ENCODE peak calls at places on chromosomes 4 and X, in nine cellular contexts. E is hepatocyte, P is ascending aorta, V is AG10803, O is foreskin keratinocyte, W is ovary, Y is kidney epithelial cell, S is fibroblast of lung, D is D721Med. Z is an unnamed sample.

GRCh38 chr4:31949045-31949444 is 1228.9 kb downstream of the PCDH7 start:
- DNase-seq in P (no peak), S (peak), W (no peak), V (no peak), Y (no peak), E (no peak), O (no peak), D (no peak), Z (no peak)

GRCh38 chrX:8946488-8947050 is 87.4 kb downstream of the FAM9B start:
- DNase-seq in P (no peak), D (no peak), V (peak), S (no peak), W (no peak), O (no peak), Y (no peak), E (no peak), Z (no peak)

GRCh38 chr4:2340272-2341061 is 78.0 kb downstream of the ZFYVE28 start:
- DNase-seq in D (no peak), S (no peak), Y (no peak), O (no peak), P (no peak), W (peak), E (no peak), V (no peak), Z (no peak)

GRCh38 chrX:100263650-100264049 is 146.4 kb downstream of the PCDH19 start:
- DNase-seq in E (no peak), D (no peak), Y (no peak), W (no peak), S (no peak), V (peak), O (no peak), P (no peak), Z (no peak)

GRCh38 chr4:144754562-144755410 is 108.8 kb downstream of the HHIP start:
- DNase-seq in P (no peak), Y (no peak), S (peak), D (no peak), E (no peak), O (peak), W (no peak), V (peak), Z (peak)

GRCh38 chr4:110886270-110886669 is 263.4 kb upstream of the PITX2 start:
- DNase-seq in E (no peak), D (no peak), Y (no peak), O (no peak), W (no peak), P (no peak), S (no peak), V (no peak), Z (no peak)

GRCh38 chr4:161573836-161574235 is 590.0 kb downstream of the FSTL5 start:
- DNase-seq in E (no peak), P (no peak), V (no peak), W (no peak), Y (no peak), S (peak), D (no peak), O (peak), Z (no peak)

GRCh38 chrX:150299579-150299978 is 63.5 kb upstream of the MAMLD1 start:
- DNase-seq in D (no peak), W (no peak), S (no peak), P (no peak), E (no peak), Y (no peak), O (no peak), V (no peak), Z (no peak)

GRCh38 chr4:101953949-101954348 is 163.4 kb downstream of the BANK1 start:
- DNase-seq in E (peak), P (no peak), Y (peak), S (peak), W (no peak), O (peak), D (no peak), V (peak), Z (peak)

GRCh38 chr4:96598465-96598864 is 758.6 kb downstream of the PDHA2 start:
- DNase-seq in P (no peak), W (peak), S (no peak), E (peak), O (no peak), Y (no peak), D (no peak), V (no peak), Z (no peak)

GRCh38 chr4:133270021-133270570 is 121.0 kb downstream of the PCDH10 start:
- DNase-seq in V (no peak), P (no peak), E (peak), O (no peak), S (peak), W (no peak), D (no peak), Y (no peak), Z (no peak)

GRCh38 chr4:26139310-26139924 is 181.4 kb upstream of the RBPJ start:
- DNase-seq in S (no peak), Y (no peak), V (no peak), O (no peak), E (no peak), P (no peak), D (no peak), W (no peak), Z (no peak)

GRCh38 chr4:25403699-25404098 is 26.6 kb downstream of the ANAPC4 start:
- DNase-seq in Y (no peak), P (no peak), W (no peak), O (no peak), V (no peak), E (no peak), D (no peak), S (no peak), Z (no peak)

GRCh38 chr4:27886075-27886474 is 1025.4 kb downstream of the STIM2 start:
- DNase-seq in P (no peak), Y (no peak), S (no peak), O (no peak), D (no peak), E (no peak), V (no peak), W (no peak), Z (no peak)

GRCh38 chr4:123415977-123416376 is 19.4 kb downstream of the SPRY1 start:
- DNase-seq in E (no peak), W (no peak), P (no peak), S (peak), D (no peak), O (peak), V (peak), Y (no peak), Z (peak)

GRCh38 chr4:7845493-7846124 is 94.1 kb downstream of the AFAP1 start:
- DNase-seq in Y (no peak), D (no peak), V (no peak), E (no peak), O (no peak), P (no peak), S (no peak), W (no peak), Z (no peak)
- TF ChIP-seq CTCF in Y (no peak), D (peak), V (peak), E (no peak), O (no peak), P (no peak), S (peak), W (no peak), Z (peak)

GRCh38 chr4:120856294-120856693 is 66.2 kb downstream of the PRDM5 start:
- DNase-seq in Y (no peak), S (no peak), O (no peak), D (no peak), P (no peak), E (no peak), V (no peak), W (no peak), Z (no peak)
- TF ChIP-seq CTCF in Y (no peak), S (no peak), O (no peak), D (no peak), P (no peak), E (no peak), V (no peak), W (no peak), Z (no peak)

DNA sequence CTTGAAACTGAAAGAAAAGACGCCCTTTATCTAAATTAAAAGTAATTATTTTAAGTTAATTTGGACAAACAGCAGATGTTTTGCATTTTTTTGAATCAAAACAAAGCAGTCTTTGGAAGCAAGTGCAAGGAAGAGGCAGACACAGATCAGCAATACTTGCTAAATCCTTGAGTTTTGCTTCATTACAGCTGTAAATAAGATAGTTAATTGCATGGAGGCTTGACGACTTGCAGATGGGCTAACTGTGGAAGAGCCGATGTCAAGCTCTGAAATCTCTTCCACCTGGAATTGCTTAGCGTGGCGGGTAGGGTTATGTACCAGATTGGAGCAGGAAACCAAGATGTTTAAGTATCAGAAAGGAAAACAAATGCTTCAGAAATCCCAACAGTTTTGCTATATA is 148.8 kb downstream of the POLA1 start:
- DNase-seq in Y (no peak), V (peak), P (no peak), O (no peak), E (no peak), D (no peak), W (peak), S (no peak), Z (no peak)
- TF ChIP-seq CTCF in Y (no peak), V (no peak), P (no peak), O (no peak), E (no peak), D (no peak), W (no peak), S (no peak), Z (no peak)

DNA sequence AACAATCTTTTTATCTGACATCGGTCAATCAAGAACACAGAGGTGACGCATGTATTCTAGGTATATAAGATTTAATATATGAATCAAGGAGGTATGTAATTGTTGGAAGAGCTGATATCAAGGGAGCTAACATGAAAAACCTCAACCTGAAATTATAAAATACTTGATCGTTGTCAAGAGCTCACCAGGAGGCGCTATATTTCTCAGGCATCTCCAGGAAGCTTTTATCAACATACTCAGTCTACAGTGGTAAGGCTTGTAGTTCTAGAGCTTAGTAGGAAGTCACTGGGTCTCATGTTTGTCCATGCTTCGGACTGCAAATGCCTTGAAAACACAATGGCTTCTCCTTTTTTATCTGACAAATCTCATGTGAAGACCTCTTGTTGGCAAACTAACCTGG is 156.1 kb downstream of the GRXCR1 start:
- DNase-seq in V (no peak), O (no peak), Y (no peak), D (no peak), S (no peak), P (no peak), W (no peak), E (no peak), Z (no peak)
- TF ChIP-seq CTCF in V (no peak), O (no peak), Y (no peak), D (no peak), S (no peak), P (no peak), W (no peak), E (no peak), Z (no peak)

GRCh38 chr4:7186081-7186480 is 6.3 kb upstream of the SORCS2 start:
- DNase-seq in E (peak), O (no peak), S (no peak), P (peak), W (peak), D (peak), Y (no peak), V (no peak), Z (no peak)
- TF ChIP-seq CTCF in E (peak), O (peak), S (peak), P (no peak), W (no peak), D (peak), Y (peak), V (peak), Z (peak)

DNA sequence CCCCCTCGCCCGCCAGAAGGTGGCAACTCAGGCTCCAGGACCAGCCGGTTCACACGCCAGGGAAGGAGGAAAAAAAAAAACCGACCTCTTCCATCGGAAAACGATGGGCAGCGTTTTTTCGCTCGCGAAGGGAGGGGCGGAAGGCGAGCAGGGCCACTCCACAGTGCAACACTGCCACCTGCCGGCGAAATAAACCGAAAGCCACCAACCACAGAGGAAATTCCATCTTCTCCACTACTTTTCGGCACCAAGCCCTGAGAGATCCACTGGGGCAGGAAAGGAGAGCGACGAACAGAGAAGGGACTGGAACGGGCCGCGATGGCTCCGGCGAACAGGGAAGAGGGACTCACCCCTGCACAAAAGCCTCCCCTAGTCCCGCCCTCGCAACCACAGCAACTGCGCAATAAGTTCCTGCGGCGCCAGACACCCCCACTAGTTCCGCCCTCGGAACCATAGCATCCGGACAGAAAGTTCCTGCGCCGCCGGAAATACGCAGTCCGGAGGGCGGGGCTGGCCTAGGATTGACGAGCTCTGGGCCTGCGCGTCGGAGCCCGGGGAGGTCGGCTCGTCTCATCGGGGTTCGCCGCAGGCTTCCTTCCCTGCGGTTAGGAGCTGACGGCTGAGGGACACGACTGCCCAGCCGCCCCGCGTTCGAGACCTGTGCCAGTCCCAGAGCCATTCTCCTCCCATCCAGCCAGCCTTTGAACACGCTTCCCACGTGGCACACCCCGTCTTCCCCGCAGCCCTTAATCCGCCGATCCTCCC is 23.4 kb downstream of the FAM156A start:
- DNase-seq in D (peak), Y (no peak), O (peak), S (peak), W (peak), P (peak), V (peak), E (peak), Z (peak)
- TF ChIP-seq CTCF in D (peak), Y (peak), O (peak), S (peak), W (peak), P (peak), V (peak), E (peak), Z (peak)

GRCh38 chr4:4693258-4693657 is 151.4 kb upstream of the STX18 start:
- DNase-seq in E (no peak), D (no peak), S (peak), O (no peak), V (peak), P (no peak), W (no peak), Y (no peak), Z (peak)
- TF ChIP-seq CTCF in E (no peak), D (no peak), S (no peak), O (no peak), V (peak), P (no peak), W (no peak), Y (no peak), Z (no peak)